ENCODE peak calls at places on chromosome 11, in eight cellular contexts. One of them, this sample, is unnamed.

GRCh38 chr11:44456544-44457270 is 108.8 kb upstream of the CD82 start:
- DNase-seq in neural progenitor cell: peak
- DNase-seq in Caco-2: peak
- DNase-seq in fibroblast of mammary gland: no peak
- DNase-seq in A549: peak
- DNase-seq in GM06990: no peak
- DNase-seq in heart left ventricle: peak
- DNase-seq in uterus: no peak
- DNase-seq in this sample: no peak

GRCh38 chr11:44749160-44749559 is 22.4 kb downstream of the TSPAN18 start:
- DNase-seq in Caco-2: no peak
- DNase-seq in heart left ventricle: no peak
- DNase-seq in uterus: peak
- DNase-seq in neural progenitor cell: no peak
- DNase-seq in fibroblast of mammary gland: no peak
- DNase-seq in GM06990: no peak
- DNase-seq in A549: no peak
- DNase-seq in this sample: no peak

GRCh38 chr11:19738124-19738523 is 25.5 kb downstream of the NAV2 start:
- DNase-seq in neural progenitor cell: no peak
- DNase-seq in fibroblast of mammary gland: no peak
- DNase-seq in GM06990: no peak
- DNase-seq in heart left ventricle: no peak
- DNase-seq in Caco-2: no peak
- DNase-seq in A549: no peak
- DNase-seq in uterus: no peak
- DNase-seq in this sample: no peak

GRCh38 chr11:2931416-2931746 is 2.2 kb upstream of the PHLDA2 start:
- DNase-seq in uterus: no peak
- DNase-seq in neural progenitor cell: no peak
- DNase-seq in GM06990: no peak
- DNase-seq in A549: no peak
- DNase-seq in fibroblast of mammary gland: no peak
- DNase-seq in heart left ventricle: no peak
- DNase-seq in Caco-2: no peak
- DNase-seq in this sample: no peak

GRCh38 chr11:89182773-89183172 is 5.1 kb downstream of the TYR start:
- DNase-seq in uterus: no peak
- DNase-seq in fibroblast of mammary gland: no peak
- DNase-seq in Caco-2: no peak
- DNase-seq in A549: no peak
- DNase-seq in neural progenitor cell: no peak
- DNase-seq in heart left ventricle: no peak
- DNase-seq in GM06990: no peak
- DNase-seq in this sample: no peak

GRCh38 chr11:36431429-36432092 is 78.5 kb downstream of the TRAF6 start:
- DNase-seq in uterus: peak
- DNase-seq in A549: peak
- DNase-seq in Caco-2: peak
- DNase-seq in neural progenitor cell: peak
- DNase-seq in heart left ventricle: peak
- DNase-seq in fibroblast of mammary gland: peak
- DNase-seq in GM06990: no peak
- DNase-seq in this sample: peak

GRCh38 chr11:15185021-15185420 is 70.3 kb downstream of the INSC start:
- DNase-seq in fibroblast of mammary gland: no peak
- DNase-seq in heart left ventricle: no peak
- DNase-seq in uterus: no peak
- DNase-seq in Caco-2: no peak
- DNase-seq in neural progenitor cell: no peak
- DNase-seq in GM06990: no peak
- DNase-seq in A549: no peak
- DNase-seq in this sample: no peak

GRCh38 chr11:91790346-91790745 is 434.3 kb upstream of the FAT3 start:
- DNase-seq in Caco-2: no peak
- DNase-seq in heart left ventricle: no peak
- DNase-seq in uterus: no peak
- DNase-seq in fibroblast of mammary gland: no peak
- DNase-seq in GM06990: no peak
- DNase-seq in neural progenitor cell: peak
- DNase-seq in A549: no peak
- DNase-seq in this sample: no peak

GRCh38 chr11:9249252-9249651 is 15.9 kb downstream of the DENND5A start:
- DNase-seq in GM06990: no peak
- DNase-seq in Caco-2: no peak
- DNase-seq in neural progenitor cell: no peak
- DNase-seq in A549: no peak
- DNase-seq in heart left ventricle: no peak
- DNase-seq in uterus: no peak
- DNase-seq in fibroblast of mammary gland: no peak
- DNase-seq in this sample: no peak

GRCh38 chr11:9251306-9251705 is 13.8 kb downstream of the DENND5A start:
- DNase-seq in GM06990: no peak
- DNase-seq in fibroblast of mammary gland: no peak
- DNase-seq in uterus: no peak
- DNase-seq in neural progenitor cell: no peak
- DNase-seq in A549: no peak
- DNase-seq in heart left ventricle: no peak
- DNase-seq in Caco-2: no peak
- DNase-seq in this sample: no peak

GRCh38 chr11:9250139-9250582 is 15.0 kb downstream of the DENND5A start:
- DNase-seq in GM06990: peak
- DNase-seq in neural progenitor cell: no peak
- DNase-seq in A549: no peak
- DNase-seq in uterus: no peak
- DNase-seq in fibroblast of mammary gland: no peak
- DNase-seq in Caco-2: no peak
- DNase-seq in heart left ventricle: no peak
- DNase-seq in this sample: no peak

GRCh38 chr11:9254416-9254815 is 10.7 kb downstream of the DENND5A start:
- DNase-seq in fibroblast of mammary gland: no peak
- DNase-seq in A549: no peak
- DNase-seq in neural progenitor cell: no peak
- DNase-seq in heart left ventricle: no peak
- DNase-seq in Caco-2: no peak
- DNase-seq in GM06990: no peak
- DNase-seq in uterus: no peak
- DNase-seq in this sample: peak

DNA sequence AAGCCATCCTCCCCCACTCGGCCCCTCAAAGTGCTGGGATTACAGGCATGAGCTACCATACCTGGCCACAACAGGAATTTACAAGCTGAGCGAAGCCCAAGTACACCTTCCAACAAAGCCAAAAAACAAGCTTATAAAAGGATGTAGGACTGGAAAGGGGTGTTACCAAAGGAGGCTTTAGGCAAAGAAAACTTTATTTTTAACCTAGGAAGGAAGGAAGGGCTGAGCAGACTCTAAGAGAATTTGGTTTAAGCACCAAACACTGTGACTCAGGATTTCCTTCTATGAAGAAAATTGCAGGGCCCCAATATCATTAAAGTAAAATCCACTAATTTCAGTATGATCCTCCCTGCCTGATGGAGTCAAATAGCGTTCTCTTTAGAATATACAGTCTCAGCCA is 12.1 kb downstream of the DENND5A start:
- DNase-seq in GM06990: no peak
- DNase-seq in neural progenitor cell: no peak
- DNase-seq in fibroblast of mammary gland: no peak
- DNase-seq in A549: no peak
- DNase-seq in Caco-2: no peak
- DNase-seq in heart left ventricle: no peak
- DNase-seq in uterus: no peak
- DNase-seq in this sample: no peak
- TF ChIP-seq CTCF in GM06990: no peak
- TF ChIP-seq CTCF in neural progenitor cell: no peak
- TF ChIP-seq CTCF in fibroblast of mammary gland: no peak
- TF ChIP-seq CTCF in A549: no peak
- TF ChIP-seq CTCF in Caco-2: no peak
- TF ChIP-seq CTCF in heart left ventricle: no peak
- TF ChIP-seq CTCF in uterus: no peak
- TF ChIP-seq CTCF in this sample: no peak

DNA sequence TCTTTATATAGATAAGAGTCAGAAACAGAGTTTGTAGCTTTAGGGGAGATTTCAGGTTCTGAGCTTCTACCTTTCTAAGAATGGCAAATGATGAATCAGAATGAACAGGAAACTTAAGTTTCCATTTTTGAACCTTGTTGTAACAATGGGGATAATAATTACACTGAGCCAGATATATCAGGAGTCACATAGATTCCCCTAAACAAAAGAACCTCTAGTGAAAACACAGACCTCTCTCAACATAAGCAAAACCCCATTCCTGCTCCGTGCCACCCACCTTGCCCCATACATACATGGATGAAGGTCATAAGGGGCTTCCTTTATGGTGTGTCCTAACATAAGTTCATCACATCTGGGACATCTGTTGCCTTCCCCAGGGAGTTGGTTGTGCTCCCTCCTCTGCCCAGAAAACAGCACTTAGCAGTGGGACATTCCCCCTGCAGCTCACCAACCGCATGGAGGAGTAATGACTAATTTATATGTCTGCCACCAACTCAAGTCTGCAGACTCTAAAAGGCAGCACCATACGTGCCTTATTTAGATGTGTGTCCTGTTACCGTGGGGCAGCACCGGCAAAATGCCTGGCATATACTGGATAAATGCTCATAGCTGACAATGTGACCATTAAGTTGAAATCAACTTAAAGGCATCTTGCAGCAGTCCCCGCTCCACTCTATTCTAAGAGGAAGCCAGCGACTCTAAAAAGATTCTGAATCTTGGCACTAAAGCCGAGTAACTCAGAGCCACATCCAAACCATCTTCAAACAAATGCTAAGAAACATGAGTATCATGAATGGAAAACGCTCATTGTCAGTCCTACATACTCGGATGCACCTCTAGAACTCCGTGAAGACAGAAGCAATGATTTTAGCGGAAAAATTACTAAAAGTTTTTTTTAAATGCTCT is 7.9 kb downstream of the JAML start:
- DNase-seq in GM06990: peak
- DNase-seq in Caco-2: no peak
- DNase-seq in uterus: no peak
- DNase-seq in A549: no peak
- DNase-seq in heart left ventricle: no peak
- DNase-seq in neural progenitor cell: no peak
- DNase-seq in fibroblast of mammary gland: no peak
- DNase-seq in this sample: no peak
- H3K4me3 ChIP-seq in GM06990: no peak
- H3K4me3 ChIP-seq in Caco-2: no peak
- H3K4me3 ChIP-seq in uterus: no peak
- H3K4me3 ChIP-seq in A549: no peak
- H3K4me3 ChIP-seq in heart left ventricle: no peak
- H3K4me3 ChIP-seq in neural progenitor cell: no peak
- H3K4me3 ChIP-seq in fibroblast of mammary gland: no peak
- H3K4me3 ChIP-seq in this sample: no peak

GRCh38 chr11:117146521-117146920 is 2.4 kb downstream of the PAFAH1B2 start:
- DNase-seq in A549: no peak
- DNase-seq in neural progenitor cell: no peak
- DNase-seq in uterus: no peak
- DNase-seq in GM06990: no peak
- DNase-seq in Caco-2: no peak
- DNase-seq in heart left ventricle: no peak
- DNase-seq in fibroblast of mammary gland: peak
- DNase-seq in this sample: peak

GRCh38 chr11:117143871-117144476 is at the start of gene PAFAH1B2:
- DNase-seq in uterus: peak
- DNase-seq in A549: peak
- DNase-seq in Caco-2: peak
- DNase-seq in GM06990: peak
- DNase-seq in neural progenitor cell: peak
- DNase-seq in fibroblast of mammary gland: peak
- DNase-seq in heart left ventricle: peak
- DNase-seq in this sample: peak

GRCh38 chr11:117144477-117145392 is 648 bp downstream of the PAFAH1B2 start:
- DNase-seq in fibroblast of mammary gland: peak
- DNase-seq in heart left ventricle: peak
- DNase-seq in neural progenitor cell: peak
- DNase-seq in Caco-2: peak
- DNase-seq in GM06990: peak
- DNase-seq in uterus: peak
- DNase-seq in A549: peak
- DNase-seq in this sample: peak

GRCh38 chr11:117143390-117143789 is 697 bp upstream of the PAFAH1B2 start:
- DNase-seq in fibroblast of mammary gland: peak
- DNase-seq in A549: peak
- DNase-seq in GM06990: no peak
- DNase-seq in Caco-2: peak
- DNase-seq in uterus: peak
- DNase-seq in heart left ventricle: peak
- DNase-seq in neural progenitor cell: peak
- DNase-seq in this sample: peak

DNA sequence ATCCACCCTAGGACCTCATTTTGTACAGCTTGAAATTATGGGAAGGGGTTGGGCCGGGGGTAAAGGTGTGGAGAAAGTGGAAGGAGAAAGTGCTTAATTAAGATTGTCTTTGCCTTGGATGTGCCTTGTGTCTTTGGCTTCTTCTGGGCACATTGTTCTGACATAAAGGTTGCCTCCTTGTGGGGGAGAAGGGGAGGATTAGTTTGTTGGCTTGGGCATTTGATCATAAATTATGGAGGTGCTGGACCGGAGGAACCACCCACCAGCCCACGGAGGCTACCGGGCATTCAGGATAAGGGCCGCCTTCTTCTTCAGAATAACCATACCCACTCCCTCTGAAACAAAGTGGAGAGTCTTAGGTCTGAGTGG is 1.3 kb downstream of the PAFAH1B2 start:
- DNase-seq in uterus: peak
- DNase-seq in fibroblast of mammary gland: peak
- DNase-seq in GM06990: no peak
- DNase-seq in heart left ventricle: no peak
- DNase-seq in neural progenitor cell: peak
- DNase-seq in Caco-2: peak
- DNase-seq in A549: peak
- DNase-seq in this sample: peak
- TF ChIP-seq CTCF in uterus: no peak
- TF ChIP-seq CTCF in fibroblast of mammary gland: peak
- TF ChIP-seq CTCF in GM06990: no peak
- TF ChIP-seq CTCF in heart left ventricle: no peak
- TF ChIP-seq CTCF in neural progenitor cell: peak
- TF ChIP-seq CTCF in Caco-2: no peak
- TF ChIP-seq CTCF in A549: no peak
- TF ChIP-seq CTCF in this sample: peak

DNA sequence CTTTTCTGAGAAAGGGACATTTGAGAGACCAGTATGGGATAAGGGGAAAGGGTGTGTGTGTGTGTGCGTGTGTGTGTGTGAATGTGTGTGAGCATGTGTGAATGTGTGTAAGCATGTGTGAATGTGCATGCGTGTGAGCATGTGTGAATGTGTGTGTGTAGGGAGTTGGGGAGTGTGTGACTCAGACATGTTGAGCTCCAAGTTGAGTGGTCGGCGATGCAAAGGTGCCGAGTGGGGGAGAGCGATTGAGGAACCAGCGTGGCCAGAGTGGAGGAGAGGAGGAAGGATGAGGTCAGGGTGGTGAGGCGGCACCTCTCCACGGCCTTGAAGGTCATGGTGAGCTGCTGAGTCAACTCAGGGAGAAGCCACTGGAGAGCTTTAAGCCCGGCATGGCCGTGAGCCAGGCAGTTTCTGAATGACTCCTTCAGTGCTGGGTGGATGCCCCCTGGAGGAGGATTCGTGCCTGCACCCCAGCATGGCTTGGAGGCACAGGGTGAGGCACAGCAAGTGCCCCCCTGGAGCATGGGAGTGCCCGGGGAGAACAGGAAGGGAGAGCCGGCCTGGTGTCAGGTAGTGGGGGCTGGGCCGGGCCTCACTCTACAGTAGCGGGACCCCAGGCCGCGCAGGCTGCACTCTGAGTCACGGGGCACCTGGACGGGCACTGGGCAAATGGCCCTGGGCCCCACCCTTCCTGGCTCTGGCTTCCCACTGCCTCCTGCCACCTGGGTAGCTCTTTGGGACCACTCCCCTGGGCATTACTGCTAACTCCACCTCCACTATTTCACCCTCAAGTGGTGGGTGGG is 8.2 kb upstream of the CCDC88B start:
- DNase-seq in neural progenitor cell: no peak
- DNase-seq in fibroblast of mammary gland: peak
- DNase-seq in uterus: peak
- DNase-seq in Caco-2: peak
- DNase-seq in GM06990: peak
- DNase-seq in A549: peak
- DNase-seq in heart left ventricle: peak
- DNase-seq in this sample: peak
- H3K4me3 ChIP-seq in neural progenitor cell: no peak
- H3K4me3 ChIP-seq in fibroblast of mammary gland: no peak
- H3K4me3 ChIP-seq in uterus: no peak
- H3K4me3 ChIP-seq in Caco-2: no peak
- H3K4me3 ChIP-seq in GM06990: no peak
- H3K4me3 ChIP-seq in A549: no peak
- H3K4me3 ChIP-seq in heart left ventricle: no peak
- H3K4me3 ChIP-seq in this sample: no peak

This sample was measured in fibroblast of villous mesenchyme.